ENCODE peak calls at places on chromosomes 7 and 10, in seven cellular contexts. G is stomach, U is lower lobe of right lung, B is GM23338, D is BE2C, S is cardiac fibroblast, N is fibroblast of mammary gland. Z is an unnamed sample.

GRCh38 chr7:76000566-76000965 is 6.2 kb upstream of the TMEM120A start:
- DNase-seq in B (no peak), D (no peak), U (peak; percentile 38), N (no peak), G (no peak), S (no peak), Z (no peak)

GRCh38 chr7:68166525-68166924 is 1169.9 kb downstream of the TYW1 start:
- DNase-seq in G (no peak), U (no peak), S (no peak), B (no peak), N (no peak), D (peak; percentile 62), Z (no peak)

GRCh38 chr10:24360286-24361127 is 151.6 kb downstream of the KIAA1217 start:
- DNase-seq in N (peak; percentile 79), U (peak; percentile 65), S (peak; percentile 88), B (peak; percentile 81), G (peak; percentile 80), D (peak; percentile 36), Z (peak; percentile 76)

GRCh38 chr7:79377097-79377496 is 76.4 kb downstream of the MAGI2 start:
- DNase-seq in G (no peak), U (no peak), N (peak; percentile 53), D (no peak), B (no peak), S (peak; percentile 67), Z (peak; percentile 7)

GRCh38 chr7:64515781-64516180 is 47.1 kb downstream of the ZNF680 start:
- DNase-seq in N (peak; percentile 14), U (no peak), D (no peak), G (no peak), B (no peak), S (no peak), Z (no peak)

GRCh38 chr10:82041018-82041417 is 166.0 kb downstream of the NRG3 start:
- DNase-seq in S (peak; percentile 12), B (peak; percentile 56), D (no peak), G (no peak), U (no peak), N (no peak), Z (no peak)

GRCh38 chr7:101390901-101391301 is 28.2 kb downstream of the COL26A1 start:
- DNase-seq in S (peak; percentile 44), B (peak; percentile 67), D (peak; percentile 68), N (peak; percentile 55), G (no peak), U (no peak), Z (peak; percentile 14)

GRCh38 chr10:60200012-60200681 is 189.5 kb downstream of the ANK3 start:
- DNase-seq in G (no peak), U (no peak), S (no peak), B (no peak), N (no peak), D (no peak), Z (no peak)

DNA sequence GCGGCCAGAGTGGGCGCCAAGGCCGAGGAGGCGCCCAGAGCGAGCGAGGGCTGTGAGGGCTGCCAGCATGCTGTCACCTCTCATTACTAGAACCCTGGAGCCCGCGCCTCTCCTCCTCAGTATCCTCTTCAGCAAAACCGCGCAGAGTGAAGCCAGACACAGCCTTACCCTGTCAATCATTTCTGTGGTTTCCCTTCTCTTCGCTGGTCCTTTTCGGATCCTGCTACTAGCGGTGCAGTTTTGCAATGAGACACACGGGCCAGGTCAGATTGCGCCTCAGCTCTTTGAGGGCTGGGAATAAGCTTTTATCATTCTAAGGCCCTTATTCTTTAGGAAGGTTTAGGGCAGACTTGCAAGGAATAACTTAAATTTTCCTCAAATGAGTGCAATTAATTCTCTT is 55.5 kb upstream of the FAM171A1 start:
- DNase-seq in U (no peak), D (no peak), B (no peak), N (no peak), G (no peak), S (no peak), Z (no peak)
- TF ChIP-seq CTCF in U (no peak), D (no peak), B (no peak), N (no peak), G (no peak), S (no peak), Z (no peak)

GRCh38 chr7:120988591-120989299 is at the start of gene CPED1:
- DNase-seq in D (peak; percentile 61), S (peak; percentile 91), G (peak; percentile 60), B (peak; percentile 71), U (peak; percentile 81), N (peak; percentile 88), Z (peak; percentile 73)

GRCh38 chr7:120986665-120987064 is 1.8 kb upstream of the CPED1 start:
- DNase-seq in D (no peak), N (no peak), B (no peak), U (no peak), G (no peak), S (no peak), Z (no peak)

GRCh38 chr7:120985839-120986238 is 2.7 kb upstream of the CPED1 start:
- DNase-seq in S (no peak), U (no peak), N (no peak), D (no peak), G (no peak), B (no peak), Z (no peak)

GRCh38 chr7:120987683-120988590 is 574 bp upstream of the CPED1 start:
- DNase-seq in S (peak; percentile 98), D (peak; percentile 85), N (peak; percentile 96), G (peak; percentile 86), U (peak; percentile 92), B (peak; percentile 95), Z (peak; percentile 97)

GRCh38 chr7:120987280-120987679 is 1.2 kb upstream of the CPED1 start:
- DNase-seq in G (no peak), B (no peak), N (no peak), U (no peak), S (no peak), D (no peak), Z (no peak)
- H3K4me3 ChIP-seq in G (no peak overlapping the region), B (no peak overlapping the region), N (no peak overlapping the region), U (no peak overlapping the region), S (no peak overlapping the region), D (no peak overlapping the region), Z (no peak overlapping the region)

DNA sequence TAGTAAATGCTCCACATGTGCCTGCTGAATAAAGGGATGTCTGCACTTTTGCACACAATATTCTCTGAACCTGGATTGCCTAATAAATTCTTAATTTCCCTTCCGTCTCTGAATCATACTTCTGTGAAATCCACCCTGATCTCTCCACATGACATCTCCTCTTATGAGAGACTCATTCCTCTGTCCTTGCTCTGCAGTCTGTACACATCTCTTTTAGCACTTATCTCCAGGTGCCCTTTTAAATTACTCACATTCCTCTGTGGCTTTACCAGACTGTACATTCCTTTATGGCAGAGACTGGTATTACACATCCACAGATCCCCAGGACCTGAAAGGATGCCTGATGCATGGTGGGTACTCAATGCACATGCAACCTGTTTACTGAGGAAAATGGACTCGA is 527.6 kb downstream of the PHTF2 start:
- DNase-seq in S (peak; percentile 36), U (no peak), B (no peak), G (no peak), D (no peak), N (peak; percentile 2), Z (peak; percentile 18)
- TF ChIP-seq CTCF in S (no peak), U (no peak), B (no peak), G (no peak), D (no peak), N (no peak), Z (no peak)

DNA sequence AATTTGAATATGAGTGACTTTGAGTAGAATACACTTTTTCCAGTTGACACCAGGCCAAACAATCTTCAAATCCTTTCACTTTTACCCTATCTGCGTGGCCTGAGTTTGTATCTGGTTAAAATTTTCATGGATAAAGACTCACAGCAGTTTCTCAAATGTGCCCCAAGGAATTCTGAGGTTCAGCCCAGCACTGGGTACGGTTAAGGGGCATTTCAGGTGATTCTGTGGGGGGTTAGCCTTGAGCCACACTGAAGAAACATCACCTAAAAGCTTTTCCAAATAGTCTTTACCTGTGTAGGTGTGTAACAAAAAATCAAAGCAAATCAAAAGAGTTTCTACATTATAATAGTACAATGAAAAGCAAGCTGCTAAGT is 83.8 kb upstream of the DNAJC1 start:
- DNase-seq in U (no peak), N (no peak), D (no peak), S (no peak), B (peak; percentile 9), G (no peak), Z (no peak)
- H3K4me3 ChIP-seq in U (no peak overlapping the region), N (no peak overlapping the region), D (no peak overlapping the region), S (no peak overlapping the region), B (no peak overlapping the region), G (no peak overlapping the region), Z (no peak overlapping the region)

DNA sequence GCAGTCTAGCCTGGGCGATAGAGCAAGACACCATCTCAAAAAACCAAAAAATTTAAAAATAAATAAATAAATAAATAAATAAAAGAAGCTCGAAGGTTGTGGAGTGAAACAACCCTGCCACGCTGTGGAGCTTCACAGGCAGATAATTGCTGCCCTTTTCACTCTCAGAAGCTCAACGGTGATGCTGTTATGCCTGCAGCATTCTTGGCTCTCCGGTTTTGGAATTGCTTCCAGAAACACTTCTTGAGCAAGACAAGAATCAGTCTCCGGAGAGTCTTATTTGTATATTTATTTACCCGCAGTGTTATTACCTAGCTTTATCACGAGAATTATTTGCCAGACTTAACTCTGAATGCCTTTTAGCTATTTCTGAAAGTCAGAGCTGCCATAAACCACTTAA is 40.5 kb upstream of the UBE2H start:
- DNase-seq in N (peak; percentile 34), S (no peak), G (no peak), B (no peak), D (no peak), U (no peak), Z (no peak)
- TF ChIP-seq CTCF in N (no peak), S (no peak), G (no peak), B (no peak), D (no peak), U (no peak), Z (no peak)

GRCh38 chr7:155803418-155804376 is 8.6 kb downstream of the SHH start:
- DNase-seq in B (peak; percentile 73), G (peak; percentile 78), S (no peak), N (no peak), D (no peak), U (peak; percentile 91), Z (no peak)
- H3K4me3 ChIP-seq in B (peak overlapping the region; percentile 55), G (peak overlapping the region; percentile 43), S (peak overlapping the region; percentile 41), N (peak overlapping the region; percentile 2), D (no peak overlapping the region), U (peak overlapping the region; percentile 49), Z (peak overlapping the region; percentile 10)

GRCh38 chr10:58435297-58435696 is 50.1 kb downstream of the TFAM start:
- DNase-seq in U (no peak), B (peak; percentile 17), N (peak; percentile 98), D (peak; percentile 42), S (peak; percentile 96), G (no peak), Z (peak; percentile 99)
- TF ChIP-seq CTCF in U (no peak), B (peak; percentile 5), N (peak; percentile 33), D (no peak), S (peak; percentile 18), G (no peak), Z (peak; percentile 17)

GRCh38 chr10:29370092-29370611 is 81.3 kb downstream of the LYZL1 start:
- DNase-seq in N (peak; percentile 46), B (no peak), U (no peak), G (no peak), D (no peak), S (peak; percentile 32), Z (no peak)
- H3K4me3 ChIP-seq in N (no peak overlapping the region), B (no peak overlapping the region), U (no peak overlapping the region), G (no peak overlapping the region), D (no peak overlapping the region), S (no peak overlapping the region), Z (no peak overlapping the region)

DNA sequence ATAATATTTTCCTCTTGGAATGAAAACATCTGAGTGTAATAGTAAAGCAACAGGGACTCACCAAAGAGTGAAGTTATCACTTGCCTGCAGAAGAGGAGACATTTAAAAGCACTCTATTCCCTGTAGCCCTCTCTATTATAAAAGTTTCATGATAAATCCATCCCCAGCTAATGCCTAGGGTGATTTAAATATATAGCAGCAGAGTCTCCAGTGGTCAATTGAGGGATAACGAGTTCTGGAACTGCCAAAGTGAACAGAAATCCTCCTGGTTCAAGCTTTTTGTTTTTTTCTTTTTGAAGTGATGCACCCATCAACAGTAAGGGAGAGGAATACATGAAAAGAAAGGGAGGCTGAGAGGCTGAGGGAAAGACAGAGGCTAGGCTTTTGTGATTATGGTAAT is 87.3 kb downstream of the EVX1 start:
- DNase-seq in G (no peak), S (no peak), D (no peak), B (peak; percentile 28), U (no peak), N (peak; percentile 7), Z (no peak)
- TF ChIP-seq CTCF in G (no peak), S (no peak), D (peak; percentile 12), B (peak; percentile 8), U (no peak), N (peak; percentile 29), Z (no peak)

Z was measured in astrocyte of the spinal cord.